ENCODE peak calls at places on chromosome 6, in seven cellular contexts. X is SK-N-SH treated with all-trans-retinoic acid at 6 μM for 48 hours; L is activated T-cell treated with anti-CD3 and anti-CD28 coated beads, Interleukin-2, amount 50 U/mL, for 72 hours; V is lower lobe of right lung; U is heart right ventricle; C is HepG2; Y is activated naive CD8-positive, alpha-beta T cell treated with anti-CD3 and anti-CD28 coated beads, Interleukin-2, amount 10 ng/mL, durations not matched to agents 7 days and 5 days. H is an unnamed sample.

GRCh38 chr6:12635375-12635774 is 81.2 kb upstream of the PHACTR1 start:
- ATAC-seq in L (no peak), Y (no peak), U (no peak), V (no peak), X (no peak), C (no peak), H (no peak)

GRCh38 chr6:73694711-73695411 is 1.1 kb upstream of the CD109 start:
- ATAC-seq in Y (no peak), U (no peak), C (peak; percentile 42), X (peak; percentile 76), L (peak; percentile 22), V (no peak), H (peak; percentile 39)

GRCh38 chr6:11748591-11748990 is 30.0 kb downstream of the ADTRP start:
- ATAC-seq in V (no peak), C (peak; percentile 70), U (no peak), X (no peak), Y (no peak), L (no peak), H (no peak)

GRCh38 chr6:122445274-122445673 is 26.3 kb downstream of the SERINC1 start:
- ATAC-seq in X (no peak), Y (no peak), V (no peak), U (no peak), L (no peak), C (no peak), H (no peak)

GRCh38 chr6:14305629-14306028 is 188.1 kb downstream of the CD83 start:
- ATAC-seq in Y (no peak), L (no peak), V (peak; percentile 87), C (no peak), U (no peak), X (no peak), H (peak; percentile 11)

GRCh38 chr6:8758412-8758811 is 323.1 kb upstream of the SLC35B3 start:
- ATAC-seq in U (no peak), Y (no peak), X (no peak), V (no peak), L (peak; percentile 53), C (no peak), H (no peak)

GRCh38 chr6:51001399-51001798 is 182.7 kb downstream of the TFAP2B start:
- ATAC-seq in C (peak; percentile 62), L (no peak), V (no peak), U (no peak), X (no peak), Y (no peak), H (no peak)

GRCh38 chr6:37983720-37984501 is 164.4 kb downstream of the ZFAND3 start:
- ATAC-seq in C (no peak), X (no peak), L (peak; percentile 73), V (no peak), Y (no peak), U (no peak), H (no peak)

GRCh38 chr6:24883618-24884017 is 52.1 kb downstream of the RIPOR2 start:
- ATAC-seq in X (peak; percentile 47), L (peak; percentile 87), Y (peak; percentile 60), C (no peak), U (no peak), V (no peak), H (no peak)

H was measured in esophagus mucosa.